ENCODE peak calls at places on chromosome 12, in ten cellular contexts. One of them, this sample, is unnamed.

GRCh38 chr12:47110011-47110541 is 30.3 kb upstream of the AMIGO2 start:
- DNase-seq in activated CD4-positive, alpha-beta T cell treated with anti-CD3 and anti-CD28 coated beads for 48 hours: no peak
- DNase-seq in islet precursor cell: no peak
- DNase-seq in DMS79: no peak
- DNase-seq in T47D: no peak
- DNase-seq in SW480: no peak
- DNase-seq in occipital lobe: no peak
- DNase-seq in central memory CD4-positive, alpha-beta T cell: no peak
- DNase-seq in A549: no peak
- DNase-seq in T-helper 1 cell: no peak
- DNase-seq in this sample: no peak

GRCh38 chr12:66776974-66777373 is 98.1 kb upstream of the GRIP1 start:
- DNase-seq in activated CD4-positive, alpha-beta T cell treated with anti-CD3 and anti-CD28 coated beads for 48 hours: peak; percentile 60
- DNase-seq in islet precursor cell: peak; percentile 63
- DNase-seq in DMS79: no peak
- DNase-seq in T47D: no peak
- DNase-seq in SW480: no peak
- DNase-seq in occipital lobe: no peak
- DNase-seq in central memory CD4-positive, alpha-beta T cell: no peak
- DNase-seq in A549: no peak
- DNase-seq in T-helper 1 cell: peak; percentile 82
- DNase-seq in this sample: no peak

GRCh38 chr12:67107751-67108269 is 161.3 kb upstream of the CAND1 start:
- DNase-seq in activated CD4-positive, alpha-beta T cell treated with anti-CD3 and anti-CD28 coated beads for 48 hours: no peak
- DNase-seq in islet precursor cell: no peak
- DNase-seq in DMS79: no peak
- DNase-seq in T47D: no peak
- DNase-seq in SW480: no peak
- DNase-seq in occipital lobe: no peak
- DNase-seq in central memory CD4-positive, alpha-beta T cell: no peak
- DNase-seq in A549: no peak
- DNase-seq in T-helper 1 cell: no peak
- DNase-seq in this sample: no peak

GRCh38 chr12:5186715-5187114 is 143.0 kb downstream of the KCNA5 start:
- DNase-seq in activated CD4-positive, alpha-beta T cell treated with anti-CD3 and anti-CD28 coated beads for 48 hours: no peak
- DNase-seq in islet precursor cell: no peak
- DNase-seq in DMS79: no peak
- DNase-seq in T47D: no peak
- DNase-seq in SW480: no peak
- DNase-seq in occipital lobe: no peak
- DNase-seq in central memory CD4-positive, alpha-beta T cell: no peak
- DNase-seq in A549: no peak
- DNase-seq in T-helper 1 cell: no peak
- DNase-seq in this sample: no peak

GRCh38 chr12:3680919-3681594 is 71.9 kb downstream of the CRACR2A start:
- DNase-seq in activated CD4-positive, alpha-beta T cell treated with anti-CD3 and anti-CD28 coated beads for 48 hours: no peak
- DNase-seq in islet precursor cell: peak; percentile 64
- DNase-seq in DMS79: peak; percentile 61
- DNase-seq in T47D: no peak
- DNase-seq in SW480: no peak
- DNase-seq in occipital lobe: no peak
- DNase-seq in central memory CD4-positive, alpha-beta T cell: no peak
- DNase-seq in A549: no peak
- DNase-seq in T-helper 1 cell: no peak
- DNase-seq in this sample: peak; percentile 5

GRCh38 chr12:131101703-131102492 is 148.2 kb downstream of the ADGRD1 start:
- DNase-seq in activated CD4-positive, alpha-beta T cell treated with anti-CD3 and anti-CD28 coated beads for 48 hours: no peak
- DNase-seq in islet precursor cell: peak; percentile 45
- DNase-seq in DMS79: peak; percentile 13
- DNase-seq in T47D: no peak
- DNase-seq in SW480: no peak
- DNase-seq in occipital lobe: no peak
- DNase-seq in central memory CD4-positive, alpha-beta T cell: no peak
- DNase-seq in A549: no peak
- DNase-seq in T-helper 1 cell: no peak
- DNase-seq in this sample: no peak

GRCh38 chr12:64883264-64884163 is 59.1 kb downstream of the TBC1D30 start:
- DNase-seq in activated CD4-positive, alpha-beta T cell treated with anti-CD3 and anti-CD28 coated beads for 48 hours: no peak
- DNase-seq in islet precursor cell: peak; percentile 67
- DNase-seq in DMS79: no peak
- DNase-seq in T47D: no peak
- DNase-seq in SW480: peak; percentile 6
- DNase-seq in occipital lobe: no peak
- DNase-seq in central memory CD4-positive, alpha-beta T cell: no peak
- DNase-seq in A549: peak; percentile 30
- DNase-seq in T-helper 1 cell: no peak
- DNase-seq in this sample: no peak

GRCh38 chr12:47361389-47362031 is 281.8 kb upstream of the AMIGO2 start:
- DNase-seq in activated CD4-positive, alpha-beta T cell treated with anti-CD3 and anti-CD28 coated beads for 48 hours: peak; percentile 67
- DNase-seq in islet precursor cell: peak; percentile 61
- DNase-seq in DMS79: no peak
- DNase-seq in T47D: no peak
- DNase-seq in SW480: no peak
- DNase-seq in occipital lobe: no peak
- DNase-seq in central memory CD4-positive, alpha-beta T cell: peak; percentile 23
- DNase-seq in A549: peak; percentile 40
- DNase-seq in T-helper 1 cell: peak; percentile 83
- DNase-seq in this sample: peak; percentile 31

GRCh38 chr12:6927999-6928702 is 392 bp downstream of the ATN1 start:
- DNase-seq in activated CD4-positive, alpha-beta T cell treated with anti-CD3 and anti-CD28 coated beads for 48 hours: no peak
- DNase-seq in islet precursor cell: no peak
- DNase-seq in DMS79: no peak
- DNase-seq in T47D: no peak
- DNase-seq in SW480: no peak
- DNase-seq in occipital lobe: no peak
- DNase-seq in central memory CD4-positive, alpha-beta T cell: no peak
- DNase-seq in A549: no peak
- DNase-seq in T-helper 1 cell: no peak
- DNase-seq in this sample: no peak

GRCh38 chr12:124542021-124542941 is 25.1 kb downstream of the NCOR2 start:
- DNase-seq in activated CD4-positive, alpha-beta T cell treated with anti-CD3 and anti-CD28 coated beads for 48 hours: no peak
- DNase-seq in islet precursor cell: no peak
- DNase-seq in DMS79: no peak
- DNase-seq in T47D: no peak
- DNase-seq in SW480: no peak
- DNase-seq in occipital lobe: no peak
- DNase-seq in central memory CD4-positive, alpha-beta T cell: no peak
- DNase-seq in A549: peak; percentile 51
- DNase-seq in T-helper 1 cell: no peak
- DNase-seq in this sample: no peak

GRCh38 chr12:47828967-47829482 is 9.3 kb upstream of the HDAC7 start:
- DNase-seq in activated CD4-positive, alpha-beta T cell treated with anti-CD3 and anti-CD28 coated beads for 48 hours: peak; percentile 43
- DNase-seq in islet precursor cell: peak; percentile 92
- DNase-seq in DMS79: no peak
- DNase-seq in T47D: peak; percentile 69
- DNase-seq in SW480: peak; percentile 75
- DNase-seq in occipital lobe: no peak
- DNase-seq in central memory CD4-positive, alpha-beta T cell: no peak
- DNase-seq in A549: peak; percentile 60
- DNase-seq in T-helper 1 cell: no peak
- DNase-seq in this sample: no peak

GRCh38 chr12:89907659-89908058 is 199.0 kb upstream of the ATP2B1 start:
- DNase-seq in activated CD4-positive, alpha-beta T cell treated with anti-CD3 and anti-CD28 coated beads for 48 hours: no peak
- DNase-seq in islet precursor cell: no peak
- DNase-seq in DMS79: no peak
- DNase-seq in T47D: no peak
- DNase-seq in SW480: no peak
- DNase-seq in occipital lobe: no peak
- DNase-seq in central memory CD4-positive, alpha-beta T cell: no peak
- DNase-seq in A549: no peak
- DNase-seq in T-helper 1 cell: no peak
- DNase-seq in this sample: no peak

GRCh38 chr12:8665729-8666128 is 3.1 kb upstream of the MFAP5 start:
- DNase-seq in activated CD4-positive, alpha-beta T cell treated with anti-CD3 and anti-CD28 coated beads for 48 hours: no peak
- DNase-seq in islet precursor cell: no peak
- DNase-seq in DMS79: no peak
- DNase-seq in T47D: no peak
- DNase-seq in SW480: no peak
- DNase-seq in occipital lobe: no peak
- DNase-seq in central memory CD4-positive, alpha-beta T cell: no peak
- DNase-seq in A549: no peak
- DNase-seq in T-helper 1 cell: no peak
- DNase-seq in this sample: no peak

GRCh38 chr12:30877110-30877875 is 49.3 kb upstream of the TSPAN11 start:
- DNase-seq in activated CD4-positive, alpha-beta T cell treated with anti-CD3 and anti-CD28 coated beads for 48 hours: no peak
- DNase-seq in islet precursor cell: peak; percentile 50
- DNase-seq in DMS79: peak; percentile 99
- DNase-seq in T47D: no peak
- DNase-seq in SW480: peak; percentile 13
- DNase-seq in occipital lobe: no peak
- DNase-seq in central memory CD4-positive, alpha-beta T cell: no peak
- DNase-seq in A549: no peak
- DNase-seq in T-helper 1 cell: no peak
- DNase-seq in this sample: no peak

GRCh38 chr12:6016756-6017155 is 71.7 kb upstream of the ANO2 start:
- DNase-seq in activated CD4-positive, alpha-beta T cell treated with anti-CD3 and anti-CD28 coated beads for 48 hours: no peak
- DNase-seq in islet precursor cell: no peak
- DNase-seq in DMS79: no peak
- DNase-seq in T47D: no peak
- DNase-seq in SW480: no peak
- DNase-seq in occipital lobe: no peak
- DNase-seq in central memory CD4-positive, alpha-beta T cell: no peak
- DNase-seq in A549: no peak
- DNase-seq in T-helper 1 cell: no peak
- DNase-seq in this sample: no peak

GRCh38 chr12:130566446-130567155 is 149.5 kb downstream of the RIMBP2 start:
- DNase-seq in activated CD4-positive, alpha-beta T cell treated with anti-CD3 and anti-CD28 coated beads for 48 hours: no peak
- DNase-seq in islet precursor cell: no peak
- DNase-seq in DMS79: no peak
- DNase-seq in T47D: no peak
- DNase-seq in SW480: no peak
- DNase-seq in occipital lobe: no peak
- DNase-seq in central memory CD4-positive, alpha-beta T cell: no peak
- DNase-seq in A549: no peak
- DNase-seq in T-helper 1 cell: no peak
- DNase-seq in this sample: no peak

GRCh38 chr12:80979821-80980220 is 42.1 kb upstream of the LIN7A start:
- DNase-seq in activated CD4-positive, alpha-beta T cell treated with anti-CD3 and anti-CD28 coated beads for 48 hours: no peak
- DNase-seq in islet precursor cell: no peak
- DNase-seq in DMS79: no peak
- DNase-seq in T47D: no peak
- DNase-seq in SW480: no peak
- DNase-seq in occipital lobe: no peak
- DNase-seq in central memory CD4-positive, alpha-beta T cell: no peak
- DNase-seq in A549: no peak
- DNase-seq in T-helper 1 cell: no peak
- DNase-seq in this sample: no peak

GRCh38 chr12:92007787-92008186 is 137.9 kb downstream of the BTG1 start:
- DNase-seq in activated CD4-positive, alpha-beta T cell treated with anti-CD3 and anti-CD28 coated beads for 48 hours: no peak
- DNase-seq in islet precursor cell: no peak
- DNase-seq in DMS79: no peak
- DNase-seq in T47D: no peak
- DNase-seq in SW480: no peak
- DNase-seq in occipital lobe: no peak
- DNase-seq in central memory CD4-positive, alpha-beta T cell: no peak
- DNase-seq in A549: no peak
- DNase-seq in T-helper 1 cell: no peak
- DNase-seq in this sample: no peak

GRCh38 chr12:77049767-77050353 is 15.5 kb downstream of the E2F7 start:
- DNase-seq in activated CD4-positive, alpha-beta T cell treated with anti-CD3 and anti-CD28 coated beads for 48 hours: no peak
- DNase-seq in islet precursor cell: no peak
- DNase-seq in DMS79: no peak
- DNase-seq in T47D: peak; percentile 49
- DNase-seq in SW480: peak; percentile 81
- DNase-seq in occipital lobe: no peak
- DNase-seq in central memory CD4-positive, alpha-beta T cell: peak; percentile 36
- DNase-seq in A549: peak; percentile 78
- DNase-seq in T-helper 1 cell: peak; percentile 54
- DNase-seq in this sample: peak; percentile 29

GRCh38 chr12:49296836-49297694 is 2.1 kb downstream of the PRPH start:
- DNase-seq in activated CD4-positive, alpha-beta T cell treated with anti-CD3 and anti-CD28 coated beads for 48 hours: peak; percentile 55
- DNase-seq in islet precursor cell: peak; percentile 91
- DNase-seq in DMS79: no peak
- DNase-seq in T47D: peak; percentile 88
- DNase-seq in SW480: peak; percentile 84
- DNase-seq in occipital lobe: no peak
- DNase-seq in central memory CD4-positive, alpha-beta T cell: no peak
- DNase-seq in A549: peak; percentile 90
- DNase-seq in T-helper 1 cell: peak; percentile 56
- DNase-seq in this sample: no peak

GRCh38 chr12:104596128-104596799 is 139.5 kb downstream of the CHST11 start:
- DNase-seq in activated CD4-positive, alpha-beta T cell treated with anti-CD3 and anti-CD28 coated beads for 48 hours: no peak
- DNase-seq in islet precursor cell: peak; percentile 85
- DNase-seq in DMS79: no peak
- DNase-seq in T47D: no peak
- DNase-seq in SW480: no peak
- DNase-seq in occipital lobe: peak; percentile 22
- DNase-seq in central memory CD4-positive, alpha-beta T cell: no peak
- DNase-seq in A549: peak; percentile 28
- DNase-seq in T-helper 1 cell: no peak
- DNase-seq in this sample: no peak

GRCh38 chr12:95415451-95415850 is 58.5 kb upstream of the METAP2 start:
- DNase-seq in activated CD4-positive, alpha-beta T cell treated with anti-CD3 and anti-CD28 coated beads for 48 hours: no peak
- DNase-seq in islet precursor cell: no peak
- DNase-seq in DMS79: no peak
- DNase-seq in T47D: no peak
- DNase-seq in SW480: no peak
- DNase-seq in occipital lobe: no peak
- DNase-seq in central memory CD4-positive, alpha-beta T cell: no peak
- DNase-seq in A549: no peak
- DNase-seq in T-helper 1 cell: no peak
- DNase-seq in this sample: no peak

GRCh38 chr12:120388711-120389431 is 19.9 kb upstream of the MSI1 start:
- DNase-seq in activated CD4-positive, alpha-beta T cell treated with anti-CD3 and anti-CD28 coated beads for 48 hours: no peak
- DNase-seq in islet precursor cell: peak; percentile 67
- DNase-seq in DMS79: peak; percentile 83
- DNase-seq in T47D: no peak
- DNase-seq in SW480: peak; percentile 36
- DNase-seq in occipital lobe: no peak
- DNase-seq in central memory CD4-positive, alpha-beta T cell: no peak
- DNase-seq in A549: no peak
- DNase-seq in T-helper 1 cell: no peak
- DNase-seq in this sample: peak; percentile 27

GRCh38 chr12:19597304-19598066 is 158.2 kb downstream of the AEBP2 start:
- DNase-seq in activated CD4-positive, alpha-beta T cell treated with anti-CD3 and anti-CD28 coated beads for 48 hours: no peak
- DNase-seq in islet precursor cell: no peak
- DNase-seq in DMS79: no peak
- DNase-seq in T47D: no peak
- DNase-seq in SW480: no peak
- DNase-seq in occipital lobe: no peak
- DNase-seq in central memory CD4-positive, alpha-beta T cell: no peak
- DNase-seq in A549: no peak
- DNase-seq in T-helper 1 cell: no peak
- DNase-seq in this sample: no peak

GRCh38 chr12:32248594-32249140 is 142.0 kb downstream of the BICD1 start:
- DNase-seq in activated CD4-positive, alpha-beta T cell treated with anti-CD3 and anti-CD28 coated beads for 48 hours: no peak
- DNase-seq in islet precursor cell: peak; percentile 90
- DNase-seq in DMS79: no peak
- DNase-seq in T47D: no peak
- DNase-seq in SW480: no peak
- DNase-seq in occipital lobe: no peak
- DNase-seq in central memory CD4-positive, alpha-beta T cell: no peak
- DNase-seq in A549: no peak
- DNase-seq in T-helper 1 cell: no peak
- DNase-seq in this sample: no peak

GRCh38 chr12:124581299-124581698 is 13.9 kb upstream of the NCOR2 start:
- DNase-seq in activated CD4-positive, alpha-beta T cell treated with anti-CD3 and anti-CD28 coated beads for 48 hours: no peak
- DNase-seq in islet precursor cell: no peak
- DNase-seq in DMS79: no peak
- DNase-seq in T47D: no peak
- DNase-seq in SW480: peak; percentile 43
- DNase-seq in occipital lobe: no peak
- DNase-seq in central memory CD4-positive, alpha-beta T cell: no peak
- DNase-seq in A549: no peak
- DNase-seq in T-helper 1 cell: no peak
- DNase-seq in this sample: no peak

GRCh38 chr12:116376354-116377193 is 99.1 kb upstream of the MED13L start:
- DNase-seq in activated CD4-positive, alpha-beta T cell treated with anti-CD3 and anti-CD28 coated beads for 48 hours: peak; percentile 22
- DNase-seq in islet precursor cell: peak; percentile 87
- DNase-seq in DMS79: no peak
- DNase-seq in T47D: no peak
- DNase-seq in SW480: no peak
- DNase-seq in occipital lobe: no peak
- DNase-seq in central memory CD4-positive, alpha-beta T cell: no peak
- DNase-seq in A549: peak; percentile 95
- DNase-seq in T-helper 1 cell: peak; percentile 35
- DNase-seq in this sample: no peak

GRCh38 chr12:47813491-47814196 is 6.1 kb downstream of the HDAC7 start:
- DNase-seq in activated CD4-positive, alpha-beta T cell treated with anti-CD3 and anti-CD28 coated beads for 48 hours: no peak
- DNase-seq in islet precursor cell: peak; percentile 90
- DNase-seq in DMS79: no peak
- DNase-seq in T47D: no peak
- DNase-seq in SW480: no peak
- DNase-seq in occipital lobe: no peak
- DNase-seq in central memory CD4-positive, alpha-beta T cell: no peak
- DNase-seq in A549: no peak
- DNase-seq in T-helper 1 cell: peak; percentile 51
- DNase-seq in this sample: no peak